ENCODE peak calls at places on chromosome 9, in seven cellular contexts. P is heart right ventricle, V is pancreas, Q is GM12865, D is A549, G is IMR-90, X is coronary artery. F is an unnamed sample.

GRCh38 chr9:137593176-137593575 is 2.9 kb upstream of the ZMYND19 start:
- DNase-seq in P (no peak), V (peak), Q (no peak), D (no peak), G (no peak), X (no peak), F (no peak)

GRCh38 chr9:110926828-110927227 is 111.4 kb downstream of the LPAR1 start:
- DNase-seq in P (no peak), V (no peak), Q (no peak), D (no peak), G (no peak), X (no peak), F (no peak)

GRCh38 chr9:97419315-97419867 is 7.5 kb downstream of the TDRD7 start:
- DNase-seq in P (no peak), V (no peak), Q (no peak), D (no peak), G (peak), X (no peak), F (peak)

GRCh38 chr9:124266139-124266825 is 8.5 kb downstream of the NEK6 start:
- DNase-seq in P (no peak), V (no peak), Q (no peak), D (no peak), G (peak), X (no peak), F (no peak)

GRCh38 chr9:106980551-106981101 is 117.7 kb downstream of the ZNF462 start:
- DNase-seq in P (no peak), V (no peak), Q (peak), D (no peak), G (peak), X (no peak), F (no peak)

GRCh38 chr9:120383999-120384924 is 195.7 kb downstream of the CDK5RAP2 start:
- DNase-seq in P (no peak), V (peak), Q (no peak), D (no peak), G (peak), X (no peak), F (peak)

GRCh38 chr9:127144670-127145458 is 22.4 kb upstream of the ANGPTL2 start:
- DNase-seq in P (no peak), V (no peak), Q (no peak), D (no peak), G (no peak), X (no peak), F (no peak)

GRCh38 chr9:10059044-10059443 is 553.8 kb downstream of the PTPRD start:
- DNase-seq in P (no peak), V (no peak), Q (no peak), D (peak), G (peak), X (no peak), F (peak)

GRCh38 chr9:135296783-135297715 is 182.5 kb upstream of the PPP1R26 start:
- DNase-seq in P (no peak), V (peak), Q (no peak), D (no peak), G (no peak), X (peak), F (no peak)

GRCh38 chr9:33448159-33448511 is 742 bp upstream of the AQP3 start:
- DNase-seq in P (no peak), V (peak), Q (no peak), D (no peak), G (no peak), X (no peak), F (no peak)

GRCh38 chr9:4987996-4988421 is 2.9 kb downstream of the JAK2 start:
- DNase-seq in P (no peak), V (no peak), Q (peak), D (peak), G (peak), X (no peak), F (peak)

GRCh38 chr9:36039696-36040095 is 3.0 kb downstream of the RECK start:
- DNase-seq in P (no peak), V (no peak), Q (no peak), D (no peak), G (peak), X (no peak), F (peak)

GRCh38 chr9:79325501-79325900 is 246.3 kb upstream of the TLE4 start:
- DNase-seq in P (no peak), V (no peak), Q (no peak), D (no peak), G (peak), X (no peak), F (peak)

GRCh38 chr9:70817306-70817705 is 304.1 kb downstream of the TRPM3 start:
- DNase-seq in P (no peak), V (no peak), Q (no peak), D (no peak), G (no peak), X (no peak), F (no peak)

GRCh38 chr9:297104-297794 is 82.6 kb downstream of the DOCK8 start:
- DNase-seq in P (peak), V (no peak), Q (peak), D (peak), G (no peak), X (no peak), F (no peak)

GRCh38 chr9:124260769-124261603 is 3.2 kb downstream of the NEK6 start:
- DNase-seq in P (no peak), V (no peak), Q (peak), D (peak), G (peak), X (no peak), F (peak)

GRCh38 chr9:15505927-15506326 is 4.8 kb downstream of the PSIP1 start:
- DNase-seq in P (no peak), V (no peak), Q (no peak), D (no peak), G (no peak), X (no peak), F (no peak)

GRCh38 chr9:84697494-84698114 is 28.1 kb downstream of the NTRK2 start:
- DNase-seq in P (peak), V (peak), Q (peak), D (peak), G (peak), X (peak), F (peak)

GRCh38 chr9:87276327-87276841 is 221.3 kb upstream of the DAPK1 start:
- DNase-seq in P (no peak), V (no peak), Q (peak), D (no peak), G (peak), X (no peak), F (peak)

GRCh38 chr9:93680445-93681315 is 104.3 kb downstream of the PHF2 start:
- DNase-seq in P (no peak), V (no peak), Q (no peak), D (no peak), G (no peak), X (peak), F (no peak)

GRCh38 chr9:35106343-35106730 is 3.4 kb upstream of the STOML2 start:
- DNase-seq in P (no peak), V (no peak), Q (no peak), D (no peak), G (no peak), X (peak), F (no peak)

GRCh38 chr9:37903581-37903830 is 421 bp downstream of the SLC25A51 start:
- DNase-seq in P (peak), V (peak), Q (no peak), D (no peak), G (no peak), X (no peak), F (no peak)

GRCh38 chr9:123426406-123426805 is 70.4 kb downstream of the CRB2 start:
- DNase-seq in P (no peak), V (no peak), Q (peak), D (peak), G (no peak), X (no peak), F (no peak)

GRCh38 chr9:96136992-96137665 is 164.8 kb downstream of the HSD17B3 start:
- DNase-seq in P (no peak), V (no peak), Q (peak), D (no peak), G (peak), X (no peak), F (peak)

GRCh38 chr9:90925581-90926257 is 124.1 kb downstream of the SYK start:
- DNase-seq in P (no peak), V (no peak), Q (no peak), D (peak), G (peak), X (no peak), F (peak)

GRCh38 chr9:124478014-124478753 is 27.9 kb downstream of the ADGRD2 start:
- DNase-seq in P (no peak), V (no peak), Q (no peak), D (no peak), G (no peak), X (no peak), F (no peak)

GRCh38 chr9:88387035-88387732 is 1.1 kb upstream of the SPIN1 start:
- DNase-seq in P (peak), V (peak), Q (no peak), D (peak), G (peak), X (peak), F (peak)

GRCh38 chr9:16645970-16646369 is 224.5 kb downstream of the BNC2 start:
- DNase-seq in P (no peak), V (no peak), Q (no peak), D (no peak), G (no peak), X (no peak), F (peak)

GRCh38 chr9:1969160-1969559 is 46.0 kb upstream of the SMARCA2 start:
- DNase-seq in P (no peak), V (no peak), Q (no peak), D (no peak), G (no peak), X (no peak), F (no peak)

GRCh38 chr9:69894720-69895119 is 74.1 kb downstream of the CFAP95 start:
- DNase-seq in P (no peak), V (no peak), Q (no peak), D (no peak), G (no peak), X (no peak), F (no peak)

GRCh38 chr9:95005276-95006141 is 279.0 kb downstream of the AOPEP start:
- DNase-seq in P (peak), V (peak), Q (no peak), D (peak), G (no peak), X (no peak), F (no peak)

GRCh38 chr9:32866292-32866691 is 83.0 kb downstream of the TMEM215 start:
- DNase-seq in P (no peak), V (no peak), Q (no peak), D (no peak), G (no peak), X (no peak), F (peak)

GRCh38 chr9:83959061-83959460 is 21.0 kb downstream of the HNRNPK start:
- DNase-seq in P (no peak), V (no peak), Q (no peak), D (peak), G (peak), X (no peak), F (peak)

GRCh38 chr9:124008307-124008854 is 3.2 kb upstream of the LHX2 start:
- DNase-seq in P (no peak), V (no peak), Q (no peak), D (no peak), G (no peak), X (no peak), F (no peak)

GRCh38 chr9:122159026-122159924 is at the start of the genes MORN5 and NDUFA8:
- DNase-seq in P (peak), V (peak), Q (peak), D (peak), G (peak), X (peak), F (peak)
- TF ChIP-seq CTCF in P (peak), V (no peak), Q (no peak), D (no peak), G (no peak), X (no peak), F (peak)

GRCh38 chr9:24095246-24095645 is 269.2 kb upstream of the ELAVL2 start:
- DNase-seq in P (no peak), V (no peak), Q (no peak), D (no peak), G (no peak), X (no peak), F (no peak)

DNA sequence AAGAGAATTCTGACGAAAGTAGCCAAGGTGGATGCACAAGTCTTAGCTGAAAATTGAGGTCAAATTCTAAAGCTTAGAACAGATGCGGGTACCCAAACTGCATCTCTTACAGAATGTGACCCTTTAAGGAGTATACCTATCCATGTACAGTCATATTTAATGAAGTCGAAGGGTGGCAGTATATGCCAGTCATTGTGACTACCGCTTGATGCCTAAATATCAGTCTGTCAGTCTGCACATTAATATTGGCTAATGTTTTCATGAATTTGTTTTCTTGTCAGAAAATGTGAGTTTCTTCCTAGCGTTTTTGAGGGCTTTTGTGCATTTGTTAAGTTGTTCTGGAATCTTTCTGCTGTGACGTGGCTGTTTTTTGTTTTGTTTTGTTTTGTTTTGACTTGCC is 264.5 kb upstream of the ELAVL2 start:
- DNase-seq in P (no peak), V (no peak), Q (no peak), D (no peak), G (no peak), X (no peak), F (no peak)
- TF ChIP-seq CTCF in P (no peak), V (no peak), Q (no peak), D (no peak), G (no peak), X (no peak), F (no peak)

GRCh38 chr9:77488439-77489126 is 159.5 kb downstream of the GNA14 start:
- DNase-seq in P (no peak), V (no peak), Q (peak), D (peak), G (peak), X (no peak), F (peak)
- TF ChIP-seq CTCF in P (peak), V (no peak), Q (peak), D (peak), G (peak), X (no peak), F (peak)

GRCh38 chr9:18314321-18314720 is 159.6 kb upstream of the ADAMTSL1 start:
- DNase-seq in P (no peak), V (no peak), Q (no peak), D (peak), G (peak), X (no peak), F (no peak)

GRCh38 chr9:18317896-18318295 is 156.1 kb upstream of the ADAMTSL1 start:
- DNase-seq in P (no peak), V (no peak), Q (no peak), D (no peak), G (peak), X (no peak), F (no peak)

GRCh38 chr9:18325337-18326011 is 148.5 kb upstream of the ADAMTSL1 start:
- DNase-seq in P (no peak), V (no peak), Q (no peak), D (no peak), G (no peak), X (no peak), F (no peak)

GRCh38 chr9:18324928-18325327 is 149.0 kb upstream of the ADAMTSL1 start:
- DNase-seq in P (no peak), V (no peak), Q (no peak), D (no peak), G (peak), X (no peak), F (no peak)

DNA sequence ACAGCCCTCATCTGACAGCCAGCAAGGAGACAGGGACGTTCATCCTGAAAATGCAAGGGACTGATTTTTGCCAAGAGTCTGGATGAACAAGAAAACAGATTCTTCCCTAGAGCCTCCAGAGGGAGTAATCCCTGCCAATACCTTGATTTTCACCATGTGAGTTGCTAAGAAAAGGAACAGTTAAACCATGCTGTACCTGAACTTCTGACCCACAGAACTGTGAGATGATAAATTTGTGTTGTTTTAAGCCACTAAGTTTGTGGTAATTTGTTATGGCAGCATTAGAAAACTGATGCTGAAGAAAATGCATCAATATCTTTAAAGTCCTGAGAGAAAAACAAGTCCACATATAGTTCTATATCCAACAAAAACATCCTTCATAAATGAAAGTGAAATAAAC is 153.9 kb upstream of the ADAMTSL1 start:
- DNase-seq in P (no peak), V (no peak), Q (no peak), D (no peak), G (peak), X (no peak), F (no peak)
- TF ChIP-seq CTCF in P (no peak), V (no peak), Q (no peak), D (no peak), G (no peak), X (no peak), F (peak)

GRCh38 chr9:98673681-98674080 is 35.1 kb downstream of the GABBR2 start:
- DNase-seq in P (no peak), V (no peak), Q (no peak), D (no peak), G (no peak), X (no peak), F (no peak)

DNA sequence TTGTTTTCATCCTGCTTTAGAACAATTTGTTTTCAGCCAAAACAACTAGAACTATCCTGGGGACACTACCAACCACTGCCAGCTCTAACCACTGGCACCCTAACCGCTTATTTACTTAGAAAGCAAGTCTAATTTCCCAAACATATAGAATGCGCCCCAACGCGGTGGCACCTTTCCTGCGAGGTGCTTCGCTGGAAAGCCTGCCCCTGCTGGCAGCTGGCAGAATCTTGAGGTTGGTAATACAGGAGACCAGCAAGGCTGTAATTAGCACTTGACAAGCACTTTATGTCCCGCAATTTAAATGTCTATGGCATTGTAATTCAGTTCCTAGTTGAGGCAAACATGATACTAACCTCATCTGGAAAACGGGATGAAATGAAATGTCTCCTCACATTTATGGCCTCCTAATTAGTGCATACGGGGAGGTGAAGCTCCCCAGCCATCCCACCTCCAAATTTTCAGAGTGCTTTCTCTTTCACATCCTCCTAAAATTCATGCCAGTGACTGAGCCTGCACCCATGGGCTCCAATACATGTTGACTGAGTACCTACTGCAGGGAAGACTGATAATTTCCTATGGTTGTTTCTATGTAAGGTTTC is 30.4 kb downstream of the GABBR2 start:
- DNase-seq in P (no peak), V (no peak), Q (peak), D (peak), G (no peak), X (no peak), F (no peak)
- TF ChIP-seq CTCF in P (no peak), V (no peak), Q (peak), D (peak), G (peak), X (no peak), F (peak)

GRCh38 chr9:121838757-121839669 is 187.6 kb downstream of the DAB2IP start:
- DNase-seq in P (no peak), V (no peak), Q (no peak), D (no peak), G (no peak), X (peak), F (no peak)
- TF ChIP-seq CTCF in P (no peak), V (no peak), Q (no peak), D (no peak), G (no peak), X (no peak), F (no peak)

DNA sequence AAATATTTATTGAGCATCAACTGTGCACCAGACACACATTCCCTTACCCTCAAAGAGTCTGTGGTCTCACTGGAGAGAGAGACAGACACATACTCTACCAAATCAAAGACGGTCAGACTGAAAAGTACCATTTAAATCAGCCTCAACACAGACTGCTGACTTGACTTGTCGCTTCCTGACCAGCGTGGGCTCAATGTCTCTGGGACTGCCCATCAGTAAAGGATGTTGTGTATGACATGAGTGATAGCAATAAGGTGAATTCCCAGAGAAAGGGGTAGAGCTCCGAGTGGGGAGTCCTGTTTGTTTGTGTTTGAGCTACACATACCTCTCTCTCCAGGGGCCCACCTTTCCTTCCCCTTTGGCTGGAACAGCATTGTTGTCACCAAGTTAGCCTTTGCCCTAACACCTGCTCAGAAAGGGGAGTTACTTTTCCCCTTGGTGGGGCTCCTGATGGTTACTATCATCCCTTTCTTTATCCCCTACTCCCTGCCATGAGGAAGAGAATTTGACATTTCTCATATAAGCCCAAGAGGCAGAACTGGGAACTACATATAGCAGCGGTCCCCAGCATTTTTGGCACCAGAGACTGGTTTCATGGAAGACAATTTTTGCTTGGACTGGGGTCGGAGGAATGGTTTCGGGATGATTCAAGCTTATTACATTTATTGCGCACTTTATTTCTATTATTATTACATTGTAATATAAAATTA is 33.9 kb downstream of the NR4A3 start:
- DNase-seq in P (no peak), V (no peak), Q (no peak), D (no peak), G (no peak), X (no peak), F (no peak)
- TF ChIP-seq CTCF in P (no peak), V (no peak), Q (no peak), D (no peak), G (no peak), X (no peak), F (no peak)

GRCh38 chr9:133591116-133591910 is 17.9 kb downstream of the FAM163B start:
- DNase-seq in P (no peak), V (no peak), Q (no peak), D (no peak), G (no peak), X (no peak), F (no peak)

GRCh38 chr9:133593587-133593986 is 15.6 kb downstream of the FAM163B start:
- DNase-seq in P (no peak), V (no peak), Q (no peak), D (no peak), G (no peak), X (no peak), F (no peak)

GRCh38 chr9:133591985-133592384 is 17.2 kb downstream of the FAM163B start:
- DNase-seq in P (no peak), V (no peak), Q (no peak), D (no peak), G (no peak), X (no peak), F (no peak)

GRCh38 chr9:133594310-133594709 is 14.9 kb downstream of the FAM163B start:
- DNase-seq in P (no peak), V (no peak), Q (no peak), D (no peak), G (no peak), X (no peak), F (no peak)

GRCh38 chr9:133592731-133593409 is 16.3 kb downstream of the FAM163B start:
- DNase-seq in P (no peak), V (no peak), Q (peak), D (no peak), G (no peak), X (no peak), F (no peak)
- TF ChIP-seq CTCF in P (peak), V (no peak), Q (peak), D (peak), G (peak), X (no peak), F (peak)

F was measured in AG10803.